ENCODE peak calls at places on chromosome 16, in seven cellular contexts. L is GOT3, W is A549, R is GM10248, I is NCI-H2081, S is body of pancreas, E is mesendoderm. A is an unnamed sample.

GRCh38 chr16:53546988-53547391 is 44.0 kb upstream of the AKTIP start:
- DNase-seq in L (no peak), W (peak; percentile 35), R (no peak), I (no peak), S (no peak), E (peak; percentile 94), A (no peak)

GRCh38 chr16:3274490-3274889 is 8.8 kb upstream of the ZNF263 start:
- DNase-seq in L (no peak), W (no peak), R (no peak), I (no peak), S (no peak), E (no peak), A (no peak)

GRCh38 chr16:50299508-50300105 is 33.3 kb downstream of the ADCY7 start:
- DNase-seq in L (no peak), W (no peak), R (no peak), I (no peak), S (peak; percentile 3), E (no peak), A (no peak)

GRCh38 chr16:77807-78443 is at the start of gene MPG:
- DNase-seq in L (peak; percentile 29), W (peak; percentile 77), R (peak; percentile 98), I (peak; percentile 75), S (peak; percentile 88), E (peak; percentile 76), A (peak; percentile 68)

GRCh38 chr16:55480228-55480655 is 1.2 kb downstream of the MMP2 start:
- DNase-seq in L (peak; percentile 45), W (no peak), R (no peak), I (no peak), S (peak; percentile 57), E (peak; percentile 53), A (peak; percentile 52)

GRCh38 chr16:81625544-81626152 is 153.4 kb upstream of the PLCG2 start:
- DNase-seq in L (no peak), W (no peak), R (peak; percentile 83), I (no peak), S (peak; percentile 95), E (no peak), A (no peak)

GRCh38 chr16:58197314-58198012 is 443 bp downstream of the CSNK2A2 start:
- DNase-seq in L (no peak), W (no peak), R (peak; percentile 28), I (no peak), S (no peak), E (peak; percentile 13), A (peak; percentile 16)

GRCh38 chr16:23679986-23680336 is 1.3 kb downstream of the PLK1 start:
- DNase-seq in L (no peak), W (no peak), R (no peak), I (no peak), S (no peak), E (peak; percentile 23), A (no peak)

GRCh38 chr16:10225653-10226052 is 43.4 kb upstream of the GRIN2A start:
- DNase-seq in L (no peak), W (no peak), R (no peak), I (no peak), S (no peak), E (no peak), A (no peak)

GRCh38 chr16:88406096-88407041 is 23.6 kb downstream of the ZNF469 start:
- DNase-seq in L (no peak), W (no peak), R (no peak), I (no peak), S (no peak), E (no peak), A (no peak)

GRCh38 chr16:19167710-19168172 is 299 bp upstream of the SYT17 start:
- DNase-seq in L (peak; percentile 24), W (peak; percentile 90), R (peak; percentile 89), I (peak; percentile 55), S (peak; percentile 76), E (peak; percentile 76), A (peak; percentile 87)

GRCh38 chr16:15807603-15808009 is 49.2 kb downstream of the MYH11 start:
- DNase-seq in L (no peak), W (no peak), R (no peak), I (no peak), S (no peak), E (peak; percentile 61), A (no peak)

A was measured in retina.